ENCODE peak calls at places on chromosomes 4 and X, in five cellular contexts. A is GM19239; K is stimulated activated CD4-positive, alpha-beta T cell treated with anti-CD3 and anti-CD28 coated beads, Interleukin-1b, Interleukin-23, amount 100 ng/mL, for 24 hours; Z is HTR-8/SVneo; G is activated T-cell treated with anti-CD3 and anti-CD28 coated beads for 48 hours. C is an unnamed sample.
A peak's percentile ranks its signal among the peaks of the same experiment; 100 is the strongest.

GRCh38 chr4:87916636-87917035 is 58.9 kb upstream of the SPP1 start:
- DNase-seq in A (no peak), K (no peak), Z (no peak), G (no peak), C (no peak)

GRCh38 chrX:119502727-119503483 is 34.7 kb downstream of the SLC25A5 start:
- DNase-seq in A (no peak), K (no peak), Z (no peak), G (no peak), C (peak; percentile 77)

GRCh38 chr4:8559524-8560264 is 20.5 kb upstream of the GPR78 start:
- DNase-seq in A (no peak), K (no peak), Z (no peak), G (no peak), C (no peak)

GRCh38 chr4:29908276-29908675 is 811.9 kb upstream of the PCDH7 start:
- DNase-seq in A (no peak), K (no peak), Z (no peak), G (no peak), C (no peak)

GRCh38 chr4:139440971-139441370 is 12.9 kb upstream of the RAB33B start:
- DNase-seq in A (no peak), K (no peak), Z (no peak), G (no peak), C (no peak)

GRCh38 chrX:39445336-39445735 is 644.1 kb downstream of the MID1IP1 start:
- DNase-seq in A (no peak), K (peak; percentile 17), Z (no peak), G (no peak), C (no peak)

GRCh38 chr4:54227261-54228063 is 1.6 kb upstream of the PDGFRA start:
- DNase-seq in A (no peak), K (no peak), Z (peak; percentile 47), G (no peak), C (no peak)

GRCh38 chr4:152104286-152104685 is 343.5 kb upstream of the GATB start:
- DNase-seq in A (no peak), K (no peak), Z (no peak), G (no peak), C (no peak)

GRCh38 chrX:40449396-40449795 is 131.4 kb upstream of the ATP6AP2 start:
- DNase-seq in A (no peak), K (no peak), Z (no peak), G (no peak), C (no peak)

GRCh38 chr4:151486166-151486565 is 77.2 kb downstream of the FHIP1A start:
- DNase-seq in A (no peak), K (no peak), Z (peak; percentile 41), G (no peak), C (no peak)

C was measured in COR-L47.